ENCODE peak calls at places on chromosomes 5 and 9, in four cellular contexts. K is heart right ventricle; V is tibial nerve; O is stimulated activated CD8-positive, alpha-beta memory T cell treated with anti-CD3 and anti-CD28 coated beads, Interleukin-4, amount 100 ng/mL, for 48 hours. A is an unnamed sample.

GRCh38 chr5:169703803-169704202 is 66.7 kb downstream of the DOCK2 start:
- DNase-seq in V (no peak), O (no peak), K (no peak), A (no peak)

GRCh38 chr9:121735065-121735791 is 83.8 kb downstream of the DAB2IP start:
- DNase-seq in K (no peak), V (no peak), O (no peak), A (no peak)

GRCh38 chr9:9612755-9613154 is 1000.0 kb downstream of the PTPRD start:
- DNase-seq in V (no peak), K (no peak), O (no peak), A (no peak)

GRCh38 chr5:149441986-149442385 is 62.9 kb upstream of the IL17B start:
- DNase-seq in V (no peak), O (no peak), K (no peak), A (no peak)

GRCh38 chr5:139481580-139482049 is 943 bp downstream of the STING1 start:
- DNase-seq in V (no peak), O (no peak), K (peak; percentile 31), A (no peak)

GRCh38 chr5:543755-544674 is 19.8 kb upstream of the SLC9A3 start:
- DNase-seq in K (peak; percentile 26), O (peak; percentile 62), V (peak; percentile 27), A (peak; percentile 75)

GRCh38 chr9:124932355-124932754 is 8.5 kb downstream of the GOLGA1 start:
- DNase-seq in V (no peak), K (no peak), O (no peak), A (no peak)

GRCh38 chr9:104553261-104553660 is 15.7 kb upstream of the OR13C8 start:
- DNase-seq in K (no peak), V (no peak), O (no peak), A (no peak)

GRCh38 chr5:134553816-134554215 is 28.3 kb downstream of the JADE2 start:
- DNase-seq in V (no peak), O (no peak), K (no peak), A (no peak)

GRCh38 chr9:86732514-86732913 is 214.8 kb downstream of the GAS1 start:
- DNase-seq in V (peak; percentile 86), K (no peak), O (no peak), A (no peak)

GRCh38 chr5:159480849-159481248 is 150.6 kb upstream of the IL12B start:
- DNase-seq in K (no peak), V (no peak), O (no peak), A (no peak)

GRCh38 chr5:88825782-88826110 is 57.2 kb downstream of the MEF2C start:
- DNase-seq in K (no peak), O (no peak), V (no peak), A (no peak)

GRCh38 chr9:118578467-118578866 is 790.8 kb downstream of the BRINP1 start:
- DNase-seq in V (no peak), K (no peak), O (no peak), A (no peak)

GRCh38 chr5:68682400-68683152 is 411.2 kb upstream of the SLC30A5 start:
- DNase-seq in V (no peak), K (no peak), O (no peak), A (no peak)

GRCh38 chr9:97470076-97470475 is 31.4 kb upstream of the TMOD1 start:
- DNase-seq in K (no peak), O (no peak), V (no peak), A (no peak)

GRCh38 chr9:91647371-91647770 is 223.7 kb upstream of the NFIL3 start:
- DNase-seq in K (no peak), O (no peak), V (no peak), A (no peak)

GRCh38 chr5:3701694-3702093 is 106.1 kb downstream of the IRX1 start:
- DNase-seq in V (no peak), K (no peak), O (no peak), A (no peak)

GRCh38 chr9:137645211-137645610 is 26.4 kb downstream of the EHMT1 start:
- DNase-seq in V (no peak), K (no peak), O (no peak), A (no peak)

GRCh38 chr9:114031948-114032688 is 46.0 kb downstream of the AMBP start:
- DNase-seq in K (no peak), O (no peak), V (no peak), A (no peak)

GRCh38 chr5:181221105-181221791 is 1.8 kb upstream of the TRIM41 start:
- DNase-seq in K (no peak), O (peak; percentile 78), V (peak; percentile 19), A (peak; percentile 83)

GRCh38 chr9:38390851-38391250 is 1.7 kb upstream of the ALDH1B1 start:
- DNase-seq in V (no peak), K (no peak), O (no peak), A (no peak)

GRCh38 chr9:126459126-126459525 is 132.5 kb downstream of the MVB12B start:
- DNase-seq in K (no peak), V (no peak), O (peak; percentile 10), A (no peak)

A was measured in activated effector memory CD4-positive, alpha-beta T cell treated with anti-CD3 and anti-CD28 coated beads, Interleukin-2, amount 50 U/mL, for 16 hours.